ENCODE peak calls at places on chromosomes 1 and 21, in ten cellular contexts. P, N, Y, L, S, F, G, A, T and Q are unnamed samples.

GRCh38 chr1:44368471-44369151 is 13.6 kb upstream of the ERI3 start:
- DNase-seq in L (no peak), S (no peak), P (no peak), F (no peak), T (no peak), Y (peak), A (no peak), G (no peak), N (no peak), Q (no peak)

GRCh38 chr1:204350265-204350664 is 9.5 kb downstream of the PLEKHA6 start:
- DNase-seq in S (no peak), L (no peak), N (no peak), T (no peak), F (no peak), P (no peak), Y (no peak), G (no peak), A (no peak), Q (no peak)

GRCh38 chr1:183090386-183091006 is 67.3 kb downstream of the LAMC1 start:
- DNase-seq in P (no peak), S (peak), N (no peak), Y (no peak), G (no peak), A (no peak), T (peak), F (peak), L (no peak), Q (peak)

GRCh38 chr1:214143015-214143775 is 137.8 kb upstream of the SMYD2 start:
- DNase-seq in N (no peak), L (no peak), Y (no peak), A (no peak), G (no peak), P (no peak), F (no peak), T (no peak), S (no peak), Q (no peak)

GRCh38 chr1:160653620-160654016 is 6.8 kb upstream of the SLAMF1 start:
- DNase-seq in Y (no peak), S (no peak), N (no peak), P (no peak), G (no peak), L (no peak), T (no peak), F (no peak), A (no peak), Q (no peak)

GRCh38 chr1:32066489-32066873 is 6.3 kb upstream of the TMEM39B start:
- DNase-seq in L (no peak), T (peak), G (no peak), Y (no peak), S (peak), N (no peak), A (peak), P (no peak), F (peak), Q (peak)

GRCh38 chr1:231272880-231273279 is 31.9 kb downstream of the GNPAT start:
- DNase-seq in G (no peak), L (no peak), N (no peak), S (no peak), F (no peak), A (no peak), T (no peak), Y (no peak), P (no peak), Q (no peak)

GRCh38 chr1:112957133-112957812 is 1.3 kb upstream of the SLC16A1 start:
- DNase-seq in S (peak), P (peak), L (peak), G (peak), F (peak), T (peak), Y (peak), A (peak), N (no peak), Q (peak)

GRCh38 chr1:192983349-192983980 is 75.7 kb downstream of the UCHL5 start:
- DNase-seq in P (no peak), Y (no peak), L (peak), A (no peak), F (no peak), T (no peak), N (no peak), G (no peak), S (no peak), Q (no peak)

GRCh38 chr1:29793653-29794348 is 557.5 kb downstream of the PTPRU start:
- DNase-seq in G (no peak), P (no peak), A (no peak), L (no peak), N (no peak), Y (no peak), T (no peak), F (no peak), S (no peak), Q (no peak)

GRCh38 chr1:112317556-112317955 is 78.5 kb upstream of the CTTNBP2NL start:
- DNase-seq in Y (no peak), G (no peak), S (no peak), F (no peak), L (no peak), N (no peak), P (no peak), A (no peak), T (peak), Q (peak)

GRCh38 chr1:117595993-117596720 is 9.7 kb upstream of the TENT5C start:
- DNase-seq in P (no peak), Y (no peak), L (no peak), N (no peak), G (no peak), T (no peak), F (peak), S (no peak), A (no peak), Q (no peak)

GRCh38 chr1:25711555-25712298 is 88.3 kb upstream of the SELENON start:
- DNase-seq in P (no peak), L (peak), Y (no peak), T (peak), G (no peak), A (no peak), S (peak), F (no peak), N (no peak), Q (no peak)

GRCh38 chr1:15218287-15219279 is 28.4 kb upstream of the FHAD1 start:
- DNase-seq in F (peak), P (no peak), G (no peak), A (no peak), N (no peak), Y (no peak), S (no peak), T (no peak), L (no peak), Q (no peak)

GRCh38 chr1:183227963-183228649 is 42.0 kb downstream of the LAMC2 start:
- DNase-seq in P (peak), G (no peak), A (peak), L (peak), F (peak), Y (peak), S (peak), T (peak), N (no peak), Q (peak)

GRCh38 chr1:228276901-228277490 is 69.2 kb downstream of the OBSCN start:
- DNase-seq in L (no peak), S (no peak), Y (no peak), N (peak), G (no peak), P (no peak), A (no peak), T (no peak), F (no peak), Q (no peak)

GRCh38 chr1:3283849-3284248 is 170.6 kb upstream of the ARHGEF16 start:
- DNase-seq in T (no peak), Y (peak), S (no peak), P (no peak), L (peak), A (peak), G (no peak), N (no peak), F (peak), Q (no peak)

GRCh38 chr21:34358866-34359265 is 4.9 kb upstream of the KCNE2 start:
- DNase-seq in T (no peak), L (no peak), F (no peak), G (no peak), N (no peak), A (no peak), Y (no peak), S (no peak), P (no peak), Q (no peak)

GRCh38 chr1:110255388-110255787 is 45.3 kb downstream of the KCNC4 start:
- DNase-seq in F (peak), P (peak), N (no peak), G (no peak), S (no peak), T (no peak), L (no peak), Y (no peak), A (no peak), Q (no peak)

GRCh38 chr1:28247603-28248272 is 11.6 kb upstream of the SESN2 start:
- DNase-seq in F (no peak), P (no peak), T (no peak), A (no peak), N (no peak), G (no peak), L (no peak), Y (no peak), S (no peak), Q (no peak)

GRCh38 chr1:168304865-168305264 is 24.2 kb downstream of the TBX19 start:
- DNase-seq in S (no peak), P (peak), G (no peak), T (no peak), L (no peak), A (no peak), Y (no peak), N (no peak), F (no peak), Q (no peak)

GRCh38 chr1:243549791-243550190 is 293.9 kb downstream of the SDCCAG8 start:
- DNase-seq in A (no peak), S (peak), N (no peak), G (no peak), T (no peak), L (no peak), Y (no peak), P (no peak), F (no peak), Q (no peak)

GRCh38 chr1:156493154-156493631 is 7.4 kb downstream of the MEF2D start:
- DNase-seq in F (peak), Y (no peak), T (no peak), A (no peak), N (no peak), G (no peak), S (no peak), P (no peak), L (no peak), Q (no peak)

GRCh38 chr1:89865498-89866385 is 44.9 kb downstream of the LRRC8D start:
- DNase-seq in Y (no peak), A (peak), T (no peak), S (peak), P (no peak), G (peak), L (no peak), N (no peak), F (no peak), Q (peak)

GRCh38 chr1:168164771-168165170 is 14.0 kb upstream of the TIPRL start:
- DNase-seq in G (no peak), S (peak), F (no peak), L (no peak), Y (no peak), N (no peak), T (no peak), P (no peak), A (no peak), Q (no peak)

GRCh38 chr1:202361701-202362100 is 13.2 kb downstream of the PPP1R12B start:
- DNase-seq in Y (no peak), P (no peak), A (no peak), G (no peak), L (no peak), F (no peak), N (no peak), S (no peak), T (no peak), Q (no peak)

GRCh38 chr1:179586107-179586823 is 5.4 kb upstream of the TDRD5 start:
- DNase-seq in Y (peak), N (no peak), T (peak), L (no peak), A (no peak), G (no peak), F (peak), P (peak), S (no peak), Q (peak)